ENCODE peak calls at places on chromosomes 11 and 22, in seven cellular contexts. P is HCT116, G is SK-N-SH, F is K562, Q is GM12878, I is T47D, R is HepG2. S is an unnamed sample.

GRCh38 chr11:4991066-4991465 is 3.6 kb upstream of the OR51L1 start:
- DNase-seq in G (no peak), R (no peak), P (no peak), I (no peak), F (peak), Q (no peak), S (no peak)

GRCh38 chr11:12248330-12248729 is 129.0 kb upstream of the PARVA start:
- DNase-seq in F (no peak), P (no peak), I (peak), R (peak), G (peak), Q (no peak), S (no peak)

GRCh38 chr11:13288375-13289029 is 10.9 kb downstream of the BMAL1 start:
- DNase-seq in F (no peak), P (no peak), I (no peak), R (no peak), G (peak), Q (no peak), S (no peak)

GRCh38 chr11:133693110-133693509 is 152.2 kb downstream of the SPATA19 start:
- DNase-seq in Q (no peak), F (no peak), P (no peak), R (no peak), G (no peak), I (no peak), S (no peak)

GRCh38 chr22:35454416-35455054 is 54.6 kb downstream of the MCM5 start:
- DNase-seq in G (no peak), F (no peak), R (no peak), I (no peak), Q (no peak), P (no peak), S (no peak)

GRCh38 chr11:21628641-21629040 is 564.2 kb upstream of the ANO5 start:
- DNase-seq in I (no peak), F (no peak), Q (no peak), P (no peak), G (no peak), R (no peak), S (no peak)

GRCh38 chr11:120929090-120929489 is 94.8 kb upstream of the TBCEL start:
- DNase-seq in P (no peak), F (no peak), G (no peak), R (no peak), I (no peak), Q (no peak), S (no peak)

GRCh38 chr11:117000741-117001096 is 97.5 kb downstream of the SIK3 start:
- DNase-seq in Q (no peak), P (no peak), I (no peak), R (no peak), G (no peak), F (no peak), S (no peak)

GRCh38 chr11:82505384-82505783 is 228.3 kb downstream of the FAM181B start:
- DNase-seq in P (no peak), R (no peak), G (no peak), I (no peak), Q (no peak), F (no peak), S (no peak)

GRCh38 chr11:66491315-66491935 is 11.2 kb downstream of the DPP3 start:
- DNase-seq in R (no peak), I (no peak), G (peak), F (no peak), P (no peak), Q (no peak), S (peak)

GRCh38 chr11:31022080-31022479 is 347.5 kb downstream of the DCDC1 start:
- DNase-seq in I (no peak), G (no peak), R (no peak), Q (no peak), P (no peak), F (no peak), S (no peak)

GRCh38 chr11:36447947-36448346 is 62.1 kb downstream of the TRAF6 start:
- DNase-seq in F (no peak), Q (no peak), I (no peak), P (no peak), G (no peak), R (no peak), S (no peak)

GRCh38 chr11:100711984-100712383 is 24.9 kb downstream of the ARHGAP42 start:
- DNase-seq in G (no peak), P (no peak), R (no peak), F (no peak), Q (no peak), I (no peak), S (no peak)

GRCh38 chr11:132430352-132431091 is 1060.1 kb downstream of the NTM start:
- DNase-seq in P (no peak), F (no peak), R (no peak), Q (no peak), G (peak), I (no peak), S (no peak)

GRCh38 chr11:78840190-78840589 is 265.5 kb upstream of the NARS2 start:
- DNase-seq in G (peak), F (no peak), I (no peak), P (no peak), Q (no peak), R (no peak), S (no peak)

GRCh38 chr22:45844949-45845613 is 131.9 kb downstream of the WNT7B start:
- DNase-seq in Q (no peak), P (no peak), R (no peak), I (no peak), G (no peak), F (no peak), S (no peak)

GRCh38 chr11:120807414-120808150 is 216.3 kb upstream of the TBCEL start:
- DNase-seq in F (no peak), Q (no peak), G (no peak), P (no peak), R (peak), I (peak), S (no peak)

GRCh38 chr11:125433454-125434121 is 62.5 kb downstream of the FEZ1 start:
- DNase-seq in G (peak), R (peak), I (peak), Q (no peak), F (peak), P (peak), S (no peak)

GRCh38 chr22:48488149-48488551 is 1339.5 kb downstream of the BRD1 start:
- DNase-seq in R (no peak), F (no peak), Q (no peak), I (no peak), P (no peak), G (peak), S (no peak)

GRCh38 chr11:13152736-13153541 is 124.7 kb upstream of the BMAL1 start:
- DNase-seq in Q (no peak), G (no peak), I (no peak), P (no peak), R (peak), F (peak), S (no peak)

GRCh38 chr22:45688606-45689080 is 17.0 kb downstream of the ATXN10 start:
- DNase-seq in P (peak), F (no peak), Q (no peak), R (no peak), G (peak), I (no peak), S (no peak)

GRCh38 chr11:65180877-65181568 is 705 bp upstream of the CAPN1 start:
- DNase-seq in F (peak), R (peak), P (peak), G (peak), Q (peak), I (peak), S (peak)
- TF ChIP-seq JUND in F (peak), R (no peak), P (no peak), G (no peak), Q (no peak), I (no peak), S (no peak)

GRCh38 chr11:113021111-113021510 is 59.9 kb downstream of the NCAM1 start:
- DNase-seq in P (no peak), I (no peak), R (no peak), G (no peak), Q (no peak), F (no peak), S (no peak)

GRCh38 chr11:113023986-113024385 is 62.8 kb downstream of the NCAM1 start:
- DNase-seq in I (no peak), Q (no peak), P (no peak), F (no peak), R (no peak), G (no peak), S (no peak)

GRCh38 chr11:113018913-113019312 is 57.7 kb downstream of the NCAM1 start:
- DNase-seq in R (no peak), P (no peak), G (no peak), Q (no peak), I (no peak), F (no peak), S (no peak)

GRCh38 chr11:113023228-113023627 is 62.0 kb downstream of the NCAM1 start:
- DNase-seq in F (no peak), R (no peak), I (no peak), G (no peak), P (no peak), Q (no peak), S (no peak)

DNA sequence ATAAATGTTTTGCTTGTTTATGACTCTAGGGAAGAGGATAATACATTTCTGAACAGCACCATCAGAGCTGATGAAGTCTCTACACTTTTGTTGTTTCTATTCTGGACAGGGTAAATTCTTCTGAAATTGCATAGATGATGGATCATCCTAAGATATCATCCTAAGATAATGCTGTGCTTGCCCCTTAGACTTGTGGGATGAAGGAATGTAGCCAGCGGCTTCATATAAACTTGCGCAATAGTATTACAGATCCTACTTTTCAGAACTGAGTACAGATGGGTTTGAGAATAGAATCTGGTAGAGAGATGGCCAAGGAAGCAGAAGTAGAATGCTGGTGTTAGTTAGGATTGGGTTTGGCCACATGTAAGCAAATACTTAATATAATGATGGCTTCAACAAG is 61.0 kb downstream of the NCAM1 start:
- DNase-seq in R (no peak), F (no peak), I (no peak), P (no peak), G (no peak), Q (no peak), S (no peak)
- TF ChIP-seq JUND in R (no peak), F (no peak), I (no peak), P (no peak), G (no peak), Q (no peak), S (no peak)

GRCh38 chr11:47607380-47607779 is 13.2 kb upstream of the C1QTNF4 start:
- DNase-seq in Q (no peak), R (no peak), I (no peak), G (no peak), F (no peak), P (no peak), S (no peak)
- TF ChIP-seq JUND in Q (no peak), R (no peak), I (no peak), G (no peak), F (no peak), P (no peak), S (no peak)

GRCh38 chr11:74311352-74311926 is at the start of gene P4HA3:
- DNase-seq in P (peak), I (no peak), F (peak), R (peak), G (peak), Q (no peak), S (peak)
- TF ChIP-seq JUND in P (no peak), I (no peak), F (no peak), R (no peak), G (no peak), Q (no peak), S (no peak)

GRCh38 chr11:130323452-130324448 is 9.0 kb upstream of the ZBTB44 start:
- DNase-seq in G (no peak), F (no peak), P (no peak), R (no peak), I (no peak), Q (no peak), S (no peak)
- TF ChIP-seq JUND in G (no peak), F (no peak), P (no peak), R (no peak), I (no peak), Q (no peak), S (no peak)

GRCh38 chr22:27583930-27584329 is 217.6 kb downstream of the MN1 start:
- DNase-seq in Q (no peak), I (no peak), G (no peak), F (no peak), P (no peak), R (no peak), S (no peak)

GRCh38 chr22:27581688-27582087 is 219.9 kb downstream of the MN1 start:
- DNase-seq in R (no peak), F (no peak), Q (no peak), G (no peak), I (no peak), P (no peak), S (no peak)

GRCh38 chr22:27588915-27589314 is 212.6 kb downstream of the MN1 start:
- DNase-seq in Q (no peak), I (no peak), F (no peak), P (no peak), G (no peak), R (no peak), S (no peak)

GRCh38 chr22:27588273-27588672 is 213.3 kb downstream of the MN1 start:
- DNase-seq in F (no peak), I (no peak), Q (no peak), P (no peak), G (no peak), R (no peak), S (no peak)

DNA sequence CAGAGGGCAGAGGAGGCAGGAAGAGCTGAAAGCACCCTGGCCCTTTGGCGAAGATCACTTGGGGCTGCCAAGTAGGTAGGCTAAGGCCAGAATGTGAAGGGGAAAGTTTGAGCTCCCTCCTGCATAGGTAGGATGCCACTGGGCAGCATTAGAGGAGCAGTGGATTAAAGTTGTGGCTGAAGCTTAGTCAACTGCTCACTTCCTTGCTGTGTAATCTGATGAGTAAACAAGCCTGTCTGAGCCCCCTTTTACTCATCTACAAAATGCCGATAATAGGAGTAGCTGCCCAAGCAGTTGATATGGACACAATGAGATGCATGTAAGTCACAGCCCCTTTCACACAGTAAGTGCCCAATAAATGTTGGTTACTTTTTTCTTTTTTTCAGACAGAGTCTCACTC is 216.4 kb downstream of the MN1 start:
- DNase-seq in P (no peak), I (no peak), F (no peak), G (no peak), R (no peak), Q (no peak), S (no peak)
- TF ChIP-seq JUND in P (no peak), I (no peak), F (no peak), G (no peak), R (no peak), Q (no peak), S (no peak)